ENCODE peak calls at places on chromosomes 12 and 14, in five cellular contexts. R is SK-MEL-5, V is ELF-1, Z is left kidney, H is HuH-7.5. T is an unnamed sample.

GRCh38 chr12:130838951-130839769 is at the start of gene STX2:
- DNase-seq in R (peak), V (peak), Z (peak), H (peak), T (peak)

GRCh38 chr12:50825372-50825838 is 17.3 kb upstream of the TMPRSS12 start:
- DNase-seq in R (peak), V (no peak), Z (peak), H (no peak), T (peak)

GRCh38 chr12:29066061-29066588 is 83.0 kb upstream of the FAR2 start:
- DNase-seq in R (peak), V (no peak), Z (no peak), H (no peak), T (no peak)

GRCh38 chr12:31474751-31475150 is 116.2 kb downstream of the DENND5B start:
- DNase-seq in R (no peak), V (no peak), Z (no peak), H (no peak), T (no peak)

GRCh38 chr14:32068708-32069107 is 8.4 kb upstream of the ARHGAP5 start:
- DNase-seq in R (no peak), V (no peak), Z (no peak), H (no peak), T (no peak)

GRCh38 chr14:67971627-67972625 is 152.3 kb downstream of the RAD51B start:
- DNase-seq in R (peak), V (peak), Z (peak), H (no peak), T (no peak)

GRCh38 chr14:87992349-87992719 is 648 bp downstream of the GALC start:
- DNase-seq in R (no peak), V (peak), Z (no peak), H (peak), T (no peak)

GRCh38 chr14:67583711-67584644 is 16.1 kb downstream of the PIGH start:
- DNase-seq in R (peak), V (peak), Z (peak), H (peak), T (peak)

GRCh38 chr12:26513357-26514043 is 318.1 kb downstream of the SSPN start:
- DNase-seq in R (peak), V (no peak), Z (no peak), H (no peak), T (no peak)

GRCh38 chr12:37565112-37565511 is 751.5 kb upstream of the ALG10B start:
- DNase-seq in R (no peak), V (no peak), Z (no peak), H (no peak), T (no peak)

GRCh38 chr14:77238996-77239395 is 32.0 kb downstream of the NGB start:
- DNase-seq in R (no peak), V (no peak), Z (no peak), H (no peak), T (no peak)

GRCh38 chr14:26128931-26129674 is 468.7 kb downstream of the NOVA1 start:
- DNase-seq in R (no peak), V (no peak), Z (peak), H (no peak), T (no peak)

GRCh38 chr14:75542585-75543091 is 20.4 kb downstream of the BATF start:
- DNase-seq in R (no peak), V (peak), Z (peak), H (peak), T (peak)

GRCh38 chr12:112575559-112576067 is 156.9 kb downstream of the PTPN11 start:
- DNase-seq in R (no peak), V (no peak), Z (no peak), H (no peak), T (no peak)

GRCh38 chr14:63624203-63624602 is 17.5 kb downstream of the WDR89 start:
- DNase-seq in R (no peak), V (no peak), Z (no peak), H (no peak), T (peak)

GRCh38 chr14:104975481-104976197 is 2.5 kb downstream of the AHNAK2 start:
- DNase-seq in R (peak), V (no peak), Z (peak), H (no peak), T (no peak)

GRCh38 chr14:57835751-57836150 is 30.1 kb downstream of the SLC35F4 start:
- DNase-seq in R (no peak), V (no peak), Z (no peak), H (no peak), T (no peak)

GRCh38 chr12:5456906-5457305 is 25.0 kb downstream of the NTF3 start:
- DNase-seq in R (no peak), V (no peak), Z (peak), H (no peak), T (no peak)

GRCh38 chr12:115374480-115375187 is 690.7 kb upstream of the TBX3 start:
- DNase-seq in R (no peak), V (no peak), Z (no peak), H (no peak), T (no peak)

GRCh38 chr12:69501154-69501895 is 31.1 kb downstream of the FRS2 start:
- DNase-seq in R (no peak), V (no peak), Z (no peak), H (no peak), T (no peak)

GRCh38 chr12:12646483-12647072 is 34.9 kb downstream of the CREBL2 start:
- DNase-seq in R (no peak), V (no peak), Z (no peak), H (no peak), T (no peak)

GRCh38 chr12:102765736-102766135 is 151.3 kb downstream of the PAH start:
- DNase-seq in R (no peak), V (no peak), Z (no peak), H (no peak), T (no peak)

GRCh38 chr12:73632661-73633060 is 905.0 kb upstream of the ATXN7L3B start:
- DNase-seq in R (peak), V (no peak), Z (no peak), H (no peak), T (no peak)

GRCh38 chr12:3044141-3044630 is 33.0 kb upstream of the TSPAN9 start:
- DNase-seq in R (no peak), V (no peak), Z (no peak), H (no peak), T (no peak)

GRCh38 chr14:52802597-52802996 is 11.2 kb upstream of the GNPNAT1 start:
- DNase-seq in R (no peak), V (no peak), Z (no peak), H (no peak), T (no peak)

T was measured in K562.